ENCODE peak calls at places on chromosomes 12 and 14, in five cellular contexts. O is activated CD4-positive, CD25-positive, alpha-beta regulatory T cell; U is NCI-H2081; R is HS-5; Z is epithelial cell of esophagus. M is an unnamed sample.

GRCh38 chr14:33512201-33512600 is 438.7 kb downstream of the EGLN3 start:
- DNase-seq in U (no peak), R (peak), Z (peak), O (no peak), M (no peak)

GRCh38 chr12:92141585-92142244 is 3.9 kb downstream of the BTG1 start:
- DNase-seq in U (no peak), R (no peak), Z (peak), O (no peak), M (no peak)

GRCh38 chr12:97167598-97167997 is 260.5 kb downstream of the NEDD1 start:
- DNase-seq in R (no peak), U (no peak), Z (peak), O (no peak), M (no peak)

GRCh38 chr14:37903561-37904191 is 304.0 kb upstream of the SSTR1 start:
- DNase-seq in U (peak), O (no peak), Z (peak), R (no peak), M (peak)

GRCh38 chr12:130993759-130994670 is 40.3 kb downstream of the ADGRD1 start:
- DNase-seq in U (peak), O (no peak), Z (no peak), R (no peak), M (no peak)

GRCh38 chr12:81128930-81129554 is 51.2 kb downstream of the ACSS3 start:
- DNase-seq in Z (peak), U (peak), O (no peak), R (peak), M (peak)

GRCh38 chr12:32089156-32089950 is 17.3 kb upstream of the BICD1 start:
- DNase-seq in Z (peak), O (no peak), R (no peak), U (peak), M (no peak)

GRCh38 chr12:53159195-53159834 is 21.2 kb upstream of the ZNF740 start:
- DNase-seq in R (no peak), Z (peak), O (peak), U (peak), M (peak)

GRCh38 chr14:54026671-54027070 is 70.0 kb upstream of the BMP4 start:
- DNase-seq in Z (no peak), O (no peak), U (no peak), R (no peak), M (no peak)

GRCh38 chr12:73374360-73374759 is 1102.2 kb downstream of the TRHDE start:
- DNase-seq in U (no peak), O (no peak), R (no peak), Z (no peak), M (no peak)

GRCh38 chr12:92208613-92209121 is 63.0 kb upstream of the BTG1 start:
- DNase-seq in U (no peak), Z (peak), O (no peak), R (no peak), M (no peak)

GRCh38 chr12:116434155-116435065 is 124.8 kb upstream of the MAP1LC3B2 start:
- DNase-seq in O (no peak), U (no peak), Z (peak), R (peak), M (no peak)

GRCh38 chr12:2119266-2119665 is 66.5 kb downstream of the CACNA1C start:
- DNase-seq in R (no peak), O (no peak), U (no peak), Z (no peak), M (no peak)

GRCh38 chr12:123808167-123808566 is 46.1 kb downstream of the DNAH10 start:
- DNase-seq in O (no peak), R (no peak), Z (peak), U (no peak), M (no peak)

GRCh38 chr12:98127854-98128253 is 387.5 kb upstream of the TMPO start:
- DNase-seq in O (no peak), U (no peak), R (no peak), Z (no peak), M (no peak)

GRCh38 chr12:92044435-92044834 is 101.2 kb downstream of the BTG1 start:
- DNase-seq in O (no peak), R (no peak), U (no peak), Z (no peak), M (no peak)

GRCh38 chr12:12893438-12893837 is 2.1 kb downstream of the GPRC5A start:
- DNase-seq in Z (no peak), U (no peak), R (no peak), O (no peak), M (no peak)

GRCh38 chr14:57869530-57870088 is 3.7 kb upstream of the SLC35F4 start:
- DNase-seq in U (peak), O (no peak), Z (no peak), R (no peak), M (no peak)

GRCh38 chr14:35949933-35950332 is 123.8 kb downstream of the BRMS1L start:
- DNase-seq in O (no peak), Z (no peak), U (peak), R (no peak), M (no peak)

GRCh38 chr12:94707892-94708291 is 57.5 kb upstream of the TMCC3 start:
- DNase-seq in O (no peak), Z (no peak), U (no peak), R (no peak), M (no peak)

M was measured in NCI-H2107.